ENCODE peak calls at places on chromosomes 4 and X, in six cellular contexts. V, K, G, Q, U and I are unnamed samples.
A peak's percentile ranks its signal among the peaks of the same experiment; 100 is the strongest.

GRCh38 chr4:180799798-180800197 is 1443.4 kb upstream of the TENM3 start:
- DNase-seq in V (no peak), K (no peak), G (no peak), Q (no peak), U (no peak), I (no peak)

GRCh38 chr4:24840826-24841587 is 45.6 kb downstream of the SOD3 start:
- DNase-seq in V (peak; percentile 83), K (no peak), G (no peak), Q (no peak), U (no peak), I (no peak)

GRCh38 chrX:114508836-114509235 is 75.0 kb upstream of the HTR2C start:
- DNase-seq in V (peak; percentile 79), K (no peak), G (no peak), Q (no peak), U (no peak), I (no peak)

GRCh38 chr4:108483077-108483476 is 137.3 kb upstream of the RPL34 start:
- DNase-seq in V (no peak), K (no peak), G (no peak), Q (no peak), U (no peak), I (no peak)

GRCh38 chr4:40333921-40334352 is 1.2 kb upstream of the CHRNA9 start:
- DNase-seq in V (peak; percentile 66), K (no peak), G (no peak), Q (peak; percentile 69), U (no peak), I (no peak)

GRCh38 chr4:155943610-155944329 is 9.9 kb downstream of the CTSO start:
- DNase-seq in V (no peak), K (no peak), G (no peak), Q (no peak), U (no peak), I (no peak)

GRCh38 chr4:183129675-183130074 is 30.6 kb downstream of the WWC2 start:
- DNase-seq in V (no peak), K (no peak), G (no peak), Q (no peak), U (no peak), I (no peak)

GRCh38 chr4:122914292-122914904 is 8.0 kb downstream of the NUDT6 start:
- DNase-seq in V (peak; percentile 58), K (no peak), G (no peak), Q (no peak), U (no peak), I (no peak)

GRCh38 chr4:173189117-173189693 is 20.6 kb downstream of the GALNT7 start:
- DNase-seq in V (no peak), K (no peak), G (no peak), Q (no peak), U (no peak), I (no peak)

GRCh38 chrX:22325091-22325490 is 52.4 kb downstream of the CBLL2 start:
- DNase-seq in V (no peak), K (no peak), G (no peak), Q (no peak), U (peak; percentile 39), I (no peak)

GRCh38 chr4:19803406-19803805 is 448.3 kb upstream of the SLIT2 start:
- DNase-seq in V (peak; percentile 41), K (no peak), G (no peak), Q (no peak), U (no peak), I (no peak)

GRCh38 chr4:185693548-185694215 is 118.3 kb downstream of the SORBS2 start:
- DNase-seq in V (no peak), K (no peak), G (no peak), Q (no peak), U (no peak), I (no peak)

GRCh38 chrX:11908371-11908770 is 150.3 kb downstream of the MSL3 start:
- DNase-seq in V (peak; percentile 63), K (no peak), G (no peak), Q (no peak), U (no peak), I (no peak)

GRCh38 chr4:4524364-4524763 is 17.5 kb downstream of the STX18 start:
- DNase-seq in V (no peak), K (no peak), G (no peak), Q (no peak), U (no peak), I (no peak)

GRCh38 chrX:110407910-110408545 is 49.4 kb downstream of the RTL9 start:
- DNase-seq in V (peak; percentile 84), K (peak; percentile 62), G (no peak), Q (peak; percentile 39), U (peak; percentile 48), I (no peak)

GRCh38 chr4:42954925-42955669 is 62.6 kb downstream of the GRXCR1 start:
- DNase-seq in V (no peak), K (no peak), G (no peak), Q (no peak), U (no peak), I (no peak)

GRCh38 chr4:42133006-42133405 is 19.4 kb downstream of the BEND4 start:
- DNase-seq in V (no peak), K (no peak), G (no peak), Q (no peak), U (no peak), I (no peak)

GRCh38 chr4:127880764-127881564 is at the start of gene PLK4:
- DNase-seq in V (peak; percentile 91), K (peak; percentile 92), G (peak; percentile 97), Q (peak; percentile 94), U (peak; percentile 98), I (peak; percentile 95)

GRCh38 chrX:2707334-2707760 is 16.3 kb downstream of the CD99 start:
- DNase-seq in V (peak; percentile 94), K (no peak), G (no peak), Q (peak; percentile 64), U (peak; percentile 94), I (peak; percentile 65)

GRCh38 chr4:15004701-15005301 is 2.5 kb downstream of the CPEB2 start:
- DNase-seq in V (peak; percentile 75), K (peak; percentile 81), G (no peak), Q (no peak), U (peak; percentile 52), I (peak; percentile 85)

GRCh38 chr4:184548651-184549341 is 74.4 kb upstream of the IRF2 start:
- DNase-seq in V (no peak), K (no peak), G (no peak), Q (no peak), U (no peak), I (no peak)

GRCh38 chr4:94426783-94427182 is 25.0 kb upstream of the PDLIM5 start:
- DNase-seq in V (no peak), K (no peak), G (no peak), Q (no peak), U (no peak), I (no peak)

GRCh38 chrX:116607766-116608165 is 145.0 kb upstream of the CT83 start:
- DNase-seq in V (no peak), K (no peak), G (no peak), Q (no peak), U (no peak), I (no peak)

GRCh38 chrX:42524374-42524773 is 253.6 kb downstream of the PPP1R2C start:
- DNase-seq in V (no peak), K (no peak), G (no peak), Q (peak; percentile 3), U (no peak), I (no peak)

GRCh38 chr4:74005528-74005927 is 7.1 kb upstream of the CXCL5 start:
- DNase-seq in V (peak; percentile 80), K (no peak), G (no peak), Q (no peak), U (no peak), I (no peak)

GRCh38 chr4:188439641-188440311 is 300.5 kb downstream of the TRIML1 start:
- DNase-seq in V (peak; percentile 3), K (no peak), G (no peak), Q (no peak), U (no peak), I (no peak)

GRCh38 chrX:120260369-120260768 is 9.8 kb downstream of the ZBTB33 start:
- DNase-seq in V (no peak), K (no peak), G (no peak), Q (no peak), U (no peak), I (no peak)

GRCh38 chrX:120262781-120263719 is 12.4 kb downstream of the ZBTB33 start:
- DNase-seq in V (no peak), K (no peak), G (no peak), Q (no peak), U (no peak), I (no peak)

GRCh38 chrX:120269379-120270035 is 18.9 kb downstream of the ZBTB33 start:
- DNase-seq in V (no peak), K (no peak), G (no peak), Q (no peak), U (no peak), I (no peak)

DNA sequence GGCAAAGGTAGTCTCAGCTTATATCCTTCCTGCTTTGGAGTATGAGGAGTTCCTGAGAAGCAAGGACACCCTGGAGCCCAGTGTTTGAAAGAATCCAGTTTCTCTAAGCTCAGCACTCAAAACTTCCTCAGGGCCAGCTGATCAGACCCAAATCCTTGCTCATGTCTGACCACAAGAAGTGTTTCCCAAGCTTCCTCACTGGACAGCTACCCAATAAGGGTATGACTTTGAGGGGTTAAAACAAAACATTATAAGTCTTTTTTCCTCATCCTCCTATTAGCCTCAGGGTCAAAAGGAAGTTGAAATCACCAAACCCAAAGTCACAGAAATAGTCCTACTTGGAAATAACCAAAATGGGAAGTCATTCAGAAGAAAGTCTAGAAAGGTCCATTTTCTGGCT is 13.7 kb downstream of the ZBTB33 start:
- DNase-seq in V (no peak), K (no peak), G (no peak), Q (no peak), U (no peak), I (no peak)
- H3K27ac ChIP-seq in V (no peak overlapping the region), K (no peak overlapping the region), G (no peak overlapping the region), Q (no peak overlapping the region), U (no peak overlapping the region), I (no peak overlapping the region)

GRCh38 chr4:77007358-77008230 is 58.0 kb downstream of the SEPTIN11 start:
- DNase-seq in V (peak; percentile 31), K (no peak), G (no peak), Q (no peak), U (peak; percentile 75), I (no peak)
- H3K4me1 ChIP-seq in V (peaks cover 33% of the 10 kb centered on the region), K (no peaks in the 10 kb centered on the region), G (peaks cover 4% of the 10 kb centered on the region), Q (no peaks in the 10 kb centered on the region), U (peaks cover 73% of the 10 kb centered on the region), I (peaks cover 11% of the 10 kb centered on the region)

GRCh38 chr4:3516836-3517730 is 15.1 kb downstream of the LRPAP1 start:
- DNase-seq in V (no peak), K (no peak), G (no peak), Q (no peak), U (no peak), I (peak; percentile 48)
- H3K36me3 ChIP-seq in V (no peaks in the 10 kb centered on the region), K (no peaks in the 10 kb centered on the region), G (peaks cover 60% of the 10 kb centered on the region), Q (peaks cover 18% of the 10 kb centered on the region), U (peaks cover 4% of the 10 kb centered on the region), I (peaks cover 96% of the 10 kb centered on the region)

GRCh38 chr4:99202094-99202493 is 17.0 kb downstream of the ADH6 start:
- DNase-seq in V (no peak), K (no peak), G (no peak), Q (no peak), U (no peak), I (no peak)

GRCh38 chr4:99205104-99205979 is 13.7 kb downstream of the ADH6 start:
- DNase-seq in V (no peak), K (peak; percentile 60), G (no peak), Q (no peak), U (no peak), I (no peak)

GRCh38 chr4:99201687-99202086 is 17.4 kb downstream of the ADH6 start:
- DNase-seq in V (no peak), K (no peak), G (no peak), Q (no peak), U (no peak), I (no peak)

GRCh38 chr4:99200148-99200547 is 18.9 kb downstream of the ADH6 start:
- DNase-seq in V (no peak), K (no peak), G (no peak), Q (no peak), U (no peak), I (no peak)

GRCh38 chr4:99202536-99202935 is 16.5 kb downstream of the ADH6 start:
- DNase-seq in V (no peak), K (peak; percentile 66), G (no peak), Q (no peak), U (no peak), I (no peak)
- H3K27ac ChIP-seq in V (no peak overlapping the region), K (peak overlapping the region; percentile 79), G (no peak overlapping the region), Q (no peak overlapping the region), U (no peak overlapping the region), I (peak overlapping the region; percentile 8)